ENCODE peak calls at places on chromosomes 13 and 19, in six cellular contexts. S, L, V, B, A and Y are unnamed samples. For H3K36me3, the result is how much of the 10 kb centered on the place peaks cover.

GRCh38 chr13:62473944-62474237 is 1058.2 kb upstream of the PCDH20 start:
- DNase-seq in S (no peak), V (no peak), L (no peak), B (no peak), A (no peak), Y (no peak)

GRCh38 chr13:21637296-21637695 is 33.3 kb upstream of the MICU2 start:
- DNase-seq in L (peak), V (no peak), S (no peak), A (no peak), B (no peak), Y (no peak)

GRCh38 chr19:29528350-29528945 is 2.7 kb downstream of the VSTM2B start:
- DNase-seq in L (peak), V (peak), S (peak), A (peak), B (peak), Y (peak)

GRCh38 chr13:108859202-108860012 is 230.0 kb downstream of the MYO16 start:
- DNase-seq in A (peak), V (peak), S (no peak), B (no peak), L (peak), Y (peak)

GRCh38 chr13:32278456-32278855 is 36.7 kb downstream of the ZAR1L start:
- DNase-seq in B (no peak), L (peak), S (no peak), A (no peak), V (peak), Y (peak)

GRCh38 chr19:33201473-33201872 is 7.3 kb downstream of the LRP3 start:
- DNase-seq in B (no peak), A (no peak), S (no peak), V (no peak), L (no peak), Y (no peak)

GRCh38 chr19:40089462-40089861 is 1.3 kb downstream of the ZNF780A start:
- DNase-seq in S (no peak), B (no peak), A (no peak), L (peak), V (no peak), Y (peak)

GRCh38 chr19:50327461-50328256 is 1.5 kb downstream of the KCNC3 start:
- DNase-seq in L (no peak), V (no peak), A (no peak), B (no peak), S (no peak), Y (no peak)

GRCh38 chr19:43450545-43450997 is 14.8 kb downstream of the LYPD3 start:
- DNase-seq in V (no peak), B (no peak), L (peak), S (no peak), A (no peak), Y (peak)

GRCh38 chr19:37572203-37572602 is 22.4 kb downstream of the ZNF571 start:
- DNase-seq in V (no peak), B (no peak), L (peak), S (no peak), A (no peak), Y (no peak)

GRCh38 chr13:98349731-98350305 is 172.7 kb upstream of the RNF113B start:
- DNase-seq in L (no peak), B (no peak), V (peak), A (peak), S (no peak), Y (no peak)

GRCh38 chr19:41746593-41747227 is 8.6 kb upstream of the CEACAM6 start:
- DNase-seq in B (peak), V (peak), S (no peak), L (peak), A (peak), Y (no peak)

GRCh38 chr19:40443930-40444180 is 280 bp downstream of the SERTAD3 start:
- DNase-seq in A (no peak), L (no peak), V (no peak), B (peak), S (no peak), Y (no peak)

GRCh38 chr19:3407556-3408516 is 41.5 kb downstream of the NFIC start:
- DNase-seq in S (no peak), L (no peak), A (no peak), V (no peak), B (no peak), Y (no peak)

GRCh38 chr19:852136-853013 is at the start of gene ELANE:
- DNase-seq in S (no peak), B (no peak), L (no peak), V (no peak), A (no peak), Y (no peak)

GRCh38 chr19:48400018-48400742 is 6.7 kb downstream of the GRIN2D start:
- DNase-seq in V (peak), L (peak), B (no peak), S (peak), A (peak), Y (peak)

GRCh38 chr19:5154129-5154798 is 185.4 kb downstream of the KDM4B start:
- DNase-seq in V (peak), L (no peak), B (no peak), S (no peak), A (no peak), Y (no peak)

GRCh38 chr19:29944415-29945012 is 2.5 kb downstream of the URI1 start:
- DNase-seq in A (no peak), L (no peak), S (no peak), B (no peak), V (no peak), Y (no peak)

GRCh38 chr13:29339386-29340272 is 255.9 kb downstream of the SLC7A1 start:
- DNase-seq in S (no peak), B (no peak), V (no peak), A (no peak), L (no peak), Y (no peak)

GRCh38 chr13:60282708-60283107 is 114.3 kb upstream of the TDRD3 start:
- DNase-seq in L (no peak), B (no peak), V (no peak), A (no peak), S (no peak), Y (no peak)

GRCh38 chr13:73224708-73225107 is 165.9 kb downstream of the KLF5 start:
- DNase-seq in S (no peak), V (no peak), A (no peak), B (no peak), L (peak), Y (no peak)

GRCh38 chr19:5349041-5349440 is 8.4 kb upstream of the PTPRS start:
- DNase-seq in B (no peak), S (no peak), A (no peak), L (no peak), V (peak), Y (no peak)

GRCh38 chr19:31349160-31349881 is at the start of gene TSHZ3:
- DNase-seq in B (no peak), V (peak), L (peak), S (no peak), A (no peak), Y (peak)

GRCh38 chr13:50357586-50358118 is 342.4 kb downstream of the KCNRG start:
- DNase-seq in B (no peak), L (peak), A (peak), V (no peak), S (no peak), Y (peak)

GRCh38 chr19:51417107-51417806 is at the start of gene SIGLEC10:
- DNase-seq in S (no peak), B (no peak), V (no peak), L (no peak), A (no peak), Y (no peak)

GRCh38 chr19:46201413-46202310 is 27.9 kb upstream of the IGFL1 start:
- DNase-seq in S (no peak), L (no peak), V (no peak), B (no peak), A (peak), Y (no peak)

GRCh38 chr19:38693380-38694223 is 46.2 kb downstream of the ACTN4 start:
- DNase-seq in S (no peak), A (no peak), V (peak), B (peak), L (peak), Y (peak)
- H4K8ac ChIP-seq in S (no peak), A (peak), V (no peak), B (no peak), L (peak), Y (peak)

GRCh38 chr19:10468133-10468532 is 35.0 kb downstream of the KEAP1 start:
- DNase-seq in S (no peak), L (no peak), B (no peak), A (no peak), V (no peak), Y (no peak)
- H3K36me3 ChIP-seq in S (under half), L (under half), B (under half), A (under half), V (under half), Y (under half)

GRCh38 chr13:112526146-112526853 is 61.7 kb downstream of the TUBGCP3 start:
- DNase-seq in S (no peak), B (no peak), L (no peak), A (no peak), V (no peak), Y (no peak)
- H3K23ac ChIP-seq in S (no peak), B (peak), L (no peak), A (no peak), V (no peak), Y (no peak)

DNA sequence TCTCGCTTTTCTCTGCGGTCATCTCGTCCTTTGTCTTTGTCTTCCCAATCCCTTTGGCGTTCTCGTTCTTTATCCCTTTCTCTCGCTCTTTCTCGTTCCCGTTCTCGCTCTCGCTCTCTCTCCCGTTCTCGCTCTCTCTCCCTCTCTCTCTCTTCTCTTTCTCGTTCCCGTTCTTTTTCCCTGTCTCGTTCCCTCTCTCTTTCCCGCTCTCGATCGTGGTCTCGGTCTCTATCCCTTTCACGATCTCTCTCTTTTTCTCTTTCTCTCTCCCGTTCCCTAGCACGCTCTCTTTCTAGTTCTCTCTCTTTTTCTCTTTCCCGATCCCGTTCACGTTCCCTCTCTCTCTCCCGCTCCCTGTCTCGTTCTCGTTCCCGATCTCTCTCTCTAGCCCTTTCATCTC is 77.2 kb downstream of the ZC3H13 start:
- DNase-seq in B (no peak), S (no peak), A (no peak), V (no peak), L (no peak), Y (no peak)
- H4K8ac ChIP-seq in B (no peak), S (no peak), A (no peak), V (no peak), L (no peak), Y (no peak)

DNA sequence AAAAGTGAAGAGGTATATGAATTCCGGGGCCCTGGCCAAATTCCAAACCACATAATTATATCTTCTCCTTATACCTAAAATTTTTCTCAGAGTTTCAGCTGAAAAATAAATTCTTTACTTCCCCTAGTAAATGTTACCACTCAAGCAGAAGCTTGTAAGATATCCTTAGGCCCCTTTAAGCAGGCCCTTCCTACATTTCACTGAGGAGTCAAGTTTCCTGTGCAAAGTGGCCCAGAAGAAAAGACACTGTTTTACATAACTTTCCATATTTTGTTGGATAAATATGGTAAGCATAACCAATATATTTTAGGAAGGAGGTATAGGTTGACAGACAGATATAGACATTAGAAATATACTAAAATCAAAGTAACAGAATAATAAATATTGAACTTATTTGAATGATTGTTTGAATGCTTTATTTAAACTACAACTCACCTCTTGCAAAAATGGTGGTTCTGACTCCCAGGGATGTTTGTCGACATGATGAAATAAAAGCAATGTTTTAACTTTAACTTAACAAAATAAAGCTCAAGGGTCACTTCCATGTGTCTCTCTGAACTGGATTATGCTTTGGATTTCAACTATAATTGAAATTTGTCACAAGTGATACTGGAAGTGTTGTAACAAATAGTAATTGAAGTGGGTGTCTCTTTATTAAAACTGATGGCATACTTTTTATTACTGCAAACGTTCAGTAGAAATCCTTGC is 141.2 kb downstream of the SPRY2 start:
- DNase-seq in B (no peak), L (no peak), S (no peak), V (no peak), A (no peak), Y (no peak)
- H3K36me3 ChIP-seq in B (under half), L (under half), S (under half), V (under half), A (under half), Y (under half)

DNA sequence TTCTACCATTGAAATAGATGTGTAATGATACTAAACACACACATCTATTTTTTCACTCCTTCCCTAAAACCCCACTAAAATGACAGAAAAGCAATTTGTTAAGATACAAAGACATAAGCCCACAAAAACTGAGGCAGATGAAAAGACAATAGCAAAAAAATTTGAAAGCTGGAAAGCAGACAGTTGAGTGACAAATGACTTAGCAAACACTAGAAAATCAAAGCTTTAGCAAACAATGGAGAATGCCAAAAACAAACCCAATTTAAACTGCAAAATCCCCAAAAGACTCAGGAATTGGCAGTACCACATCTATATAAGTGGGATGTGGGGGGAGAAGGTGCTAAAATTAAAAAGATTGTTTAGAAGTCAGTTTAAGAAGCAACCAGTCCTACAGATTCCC is 9.5 kb downstream of the TSC22D1 start:
- DNase-seq in S (no peak), V (no peak), L (no peak), B (no peak), A (no peak), Y (no peak)
- H3K23ac ChIP-seq in S (no peak), V (no peak), L (peak), B (no peak), A (no peak), Y (no peak)